ENCODE peak calls at places on chromosomes 11 and 22, in six cellular contexts. One of them, this sample, is unnamed.

GRCh38 chr11:65003282-65003681 is 6.5 kb upstream of the BATF2 start:
- DNase-seq in fibroblast of lung: peak; percentile 39
- DNase-seq in adrenal gland: no peak
- DNase-seq in uterus: no peak
- DNase-seq in MM.1S: no peak
- DNase-seq in endodermal cell: peak; percentile 73
- DNase-seq in this sample: no peak

GRCh38 chr11:124759268-124760204 is 2.6 kb downstream of the ESAM start:
- DNase-seq in uterus: no peak
- DNase-seq in adrenal gland: peak; percentile 75
- DNase-seq in MM.1S: no peak
- DNase-seq in endodermal cell: peak; percentile 70
- DNase-seq in fibroblast of lung: no peak
- DNase-seq in this sample: no peak

GRCh38 chr22:20271114-20271994 is 3.2 kb upstream of the RTN4R start:
- DNase-seq in uterus: no peak
- DNase-seq in MM.1S: no peak
- DNase-seq in adrenal gland: peak; percentile 70
- DNase-seq in fibroblast of lung: no peak
- DNase-seq in endodermal cell: no peak
- DNase-seq in this sample: no peak

GRCh38 chr11:26764825-26765224 is 43.0 kb upstream of the SLC5A12 start:
- DNase-seq in uterus: no peak
- DNase-seq in MM.1S: no peak
- DNase-seq in adrenal gland: no peak
- DNase-seq in endodermal cell: no peak
- DNase-seq in fibroblast of lung: no peak
- DNase-seq in this sample: no peak

GRCh38 chr22:20552913-20553401 is 45.5 kb downstream of the MED15 start:
- DNase-seq in adrenal gland: no peak
- DNase-seq in fibroblast of lung: no peak
- DNase-seq in endodermal cell: no peak
- DNase-seq in uterus: peak; percentile 28
- DNase-seq in MM.1S: no peak
- DNase-seq in this sample: peak; percentile 53

GRCh38 chr22:26360169-26360885 is 68.7 kb upstream of the ASPHD2 start:
- DNase-seq in adrenal gland: peak; percentile 92
- DNase-seq in endodermal cell: peak; percentile 93
- DNase-seq in fibroblast of lung: peak; percentile 59
- DNase-seq in uterus: peak; percentile 57
- DNase-seq in MM.1S: peak; percentile 65
- DNase-seq in this sample: peak; percentile 65

GRCh38 chr11:79472736-79473536 is 32.1 kb upstream of the TENM4 start:
- DNase-seq in MM.1S: no peak
- DNase-seq in adrenal gland: no peak
- DNase-seq in endodermal cell: peak; percentile 86
- DNase-seq in fibroblast of lung: no peak
- DNase-seq in uterus: no peak
- DNase-seq in this sample: no peak

GRCh38 chr22:29491012-29491411 is 11.0 kb downstream of the NEFH start:
- DNase-seq in MM.1S: no peak
- DNase-seq in endodermal cell: no peak
- DNase-seq in adrenal gland: no peak
- DNase-seq in uterus: no peak
- DNase-seq in fibroblast of lung: no peak
- DNase-seq in this sample: no peak

GRCh38 chr11:66891849-66892660 is 35.2 kb downstream of the LRFN4 start:
- DNase-seq in uterus: no peak
- DNase-seq in fibroblast of lung: peak; percentile 95
- DNase-seq in MM.1S: peak; percentile 47
- DNase-seq in adrenal gland: peak; percentile 96
- DNase-seq in endodermal cell: peak; percentile 86
- DNase-seq in this sample: no peak

GRCh38 chr11:77087723-77088225 is 14.9 kb upstream of the OMP start:
- DNase-seq in fibroblast of lung: no peak
- DNase-seq in uterus: no peak
- DNase-seq in adrenal gland: no peak
- DNase-seq in MM.1S: no peak
- DNase-seq in endodermal cell: no peak
- DNase-seq in this sample: peak; percentile 9

GRCh38 chr11:27540051-27540450 is 33.5 kb upstream of the LIN7C start:
- DNase-seq in MM.1S: no peak
- DNase-seq in fibroblast of lung: no peak
- DNase-seq in uterus: no peak
- DNase-seq in endodermal cell: no peak
- DNase-seq in adrenal gland: no peak
- DNase-seq in this sample: no peak

GRCh38 chr11:94888204-94888603 is 85.2 kb downstream of the CWC15 start:
- DNase-seq in fibroblast of lung: no peak
- DNase-seq in adrenal gland: no peak
- DNase-seq in endodermal cell: no peak
- DNase-seq in uterus: no peak
- DNase-seq in MM.1S: no peak
- DNase-seq in this sample: no peak

GRCh38 chr11:14356342-14356741 is 2.6 kb downstream of the RRAS2 start:
- DNase-seq in endodermal cell: no peak
- DNase-seq in uterus: no peak
- DNase-seq in adrenal gland: no peak
- DNase-seq in MM.1S: no peak
- DNase-seq in fibroblast of lung: no peak
- DNase-seq in this sample: no peak

GRCh38 chr11:69645801-69646492 is 5.0 kb downstream of the CCND1 start:
- DNase-seq in endodermal cell: peak; percentile 55
- DNase-seq in fibroblast of lung: no peak
- DNase-seq in MM.1S: no peak
- DNase-seq in adrenal gland: no peak
- DNase-seq in uterus: no peak
- DNase-seq in this sample: no peak

GRCh38 chr22:37303821-37304274 is 21.5 kb downstream of the CYTH4 start:
- DNase-seq in endodermal cell: no peak
- DNase-seq in uterus: no peak
- DNase-seq in fibroblast of lung: peak; percentile 92
- DNase-seq in MM.1S: no peak
- DNase-seq in adrenal gland: peak; percentile 94
- DNase-seq in this sample: no peak

GRCh38 chr11:45771942-45772522 is 32.9 kb upstream of the SLC35C1 start:
- DNase-seq in endodermal cell: peak; percentile 95
- DNase-seq in adrenal gland: peak; percentile 92
- DNase-seq in fibroblast of lung: peak; percentile 58
- DNase-seq in uterus: peak; percentile 78
- DNase-seq in MM.1S: peak; percentile 80
- DNase-seq in this sample: peak; percentile 84

GRCh38 chr22:43208703-43209522 is 22.0 kb upstream of the TTLL12 start:
- DNase-seq in fibroblast of lung: no peak
- DNase-seq in uterus: no peak
- DNase-seq in MM.1S: no peak
- DNase-seq in endodermal cell: no peak
- DNase-seq in adrenal gland: no peak
- DNase-seq in this sample: no peak

GRCh38 chr11:72685560-72686480 is 11.6 kb upstream of the PDE2A start:
- DNase-seq in endodermal cell: peak; percentile 63
- DNase-seq in uterus: peak; percentile 75
- DNase-seq in fibroblast of lung: no peak
- DNase-seq in MM.1S: no peak
- DNase-seq in adrenal gland: no peak
- DNase-seq in this sample: no peak

GRCh38 chr11:69306821-69307220 is 12.9 kb downstream of the MYEOV start:
- DNase-seq in fibroblast of lung: no peak
- DNase-seq in uterus: no peak
- DNase-seq in MM.1S: no peak
- DNase-seq in endodermal cell: no peak
- DNase-seq in adrenal gland: no peak
- DNase-seq in this sample: no peak

GRCh38 chr22:50683086-50683993 is 10.7 kb downstream of the SHANK3 start:
- DNase-seq in adrenal gland: peak; percentile 38
- DNase-seq in uterus: no peak
- DNase-seq in MM.1S: no peak
- DNase-seq in endodermal cell: no peak
- DNase-seq in fibroblast of lung: no peak
- DNase-seq in this sample: no peak

GRCh38 chr22:29625090-29625825 is 21.8 kb downstream of the NF2 start:
- DNase-seq in uterus: peak; percentile 51
- DNase-seq in MM.1S: peak; percentile 48
- DNase-seq in endodermal cell: peak; percentile 60
- DNase-seq in adrenal gland: peak; percentile 83
- DNase-seq in fibroblast of lung: peak; percentile 85
- DNase-seq in this sample: peak; percentile 46

GRCh38 chr11:45225277-45225676 is 60.9 kb downstream of the SYT13 start:
- DNase-seq in MM.1S: no peak
- DNase-seq in endodermal cell: no peak
- DNase-seq in adrenal gland: no peak
- DNase-seq in uterus: no peak
- DNase-seq in fibroblast of lung: peak; percentile 19
- DNase-seq in this sample: no peak

GRCh38 chr22:46471901-46472721 is 65.3 kb downstream of the CELSR1 start:
- DNase-seq in endodermal cell: no peak
- DNase-seq in uterus: no peak
- DNase-seq in adrenal gland: no peak
- DNase-seq in MM.1S: no peak
- DNase-seq in fibroblast of lung: peak; percentile 70
- DNase-seq in this sample: no peak

GRCh38 chr11:111707691-111708067 is 58.5 kb downstream of the PPP2R1B start:
- DNase-seq in endodermal cell: no peak
- DNase-seq in uterus: no peak
- DNase-seq in MM.1S: no peak
- DNase-seq in fibroblast of lung: no peak
- DNase-seq in adrenal gland: no peak
- DNase-seq in this sample: no peak

DNA sequence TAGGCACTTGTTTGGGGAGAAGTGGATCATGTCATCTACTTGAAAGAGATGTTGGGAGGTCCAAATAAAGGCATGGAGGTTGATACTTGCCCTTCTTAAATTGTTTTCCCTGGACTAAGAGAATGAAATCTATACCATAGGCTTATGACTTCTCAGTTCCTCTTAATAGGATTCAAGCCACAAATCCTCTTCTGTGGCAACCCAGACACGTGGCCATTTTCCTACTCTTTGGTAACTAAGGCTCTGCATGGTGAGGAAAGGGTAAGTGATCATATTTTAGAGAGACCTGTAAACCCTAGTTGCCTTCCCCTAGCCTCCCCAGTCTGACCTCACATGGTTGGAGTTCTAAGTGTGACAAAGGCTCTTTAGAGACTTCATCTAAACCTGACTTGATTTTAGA is 72.9 kb upstream of the CD44 start:
- DNase-seq in MM.1S: no peak
- DNase-seq in endodermal cell: no peak
- DNase-seq in adrenal gland: no peak
- DNase-seq in uterus: no peak
- DNase-seq in fibroblast of lung: no peak
- DNase-seq in this sample: no peak
- H3K9me3 ChIP-seq in MM.1S: no peaks in the 10 kb centered on the region
- H3K9me3 ChIP-seq in endodermal cell: peaks cover 15% of the 10 kb centered on the region
- H3K9me3 ChIP-seq in adrenal gland: peaks cover 10% of the 10 kb centered on the region
- H3K9me3 ChIP-seq in uterus: no peaks in the 10 kb centered on the region
- H3K9me3 ChIP-seq in fibroblast of lung: no peaks in the 10 kb centered on the region
- H3K9me3 ChIP-seq in this sample: no peaks in the 10 kb centered on the region

GRCh38 chr11:8867035-8867434 is 44.0 kb upstream of the AKIP1 start:
- DNase-seq in MM.1S: no peak
- DNase-seq in endodermal cell: no peak
- DNase-seq in adrenal gland: no peak
- DNase-seq in uterus: no peak
- DNase-seq in fibroblast of lung: peak; percentile 47
- DNase-seq in this sample: no peak
- H3K27ac ChIP-seq in MM.1S: no peak overlapping the region
- H3K27ac ChIP-seq in endodermal cell: no peak overlapping the region
- H3K27ac ChIP-seq in adrenal gland: no peak overlapping the region
- H3K27ac ChIP-seq in uterus: peak overlapping the region; percentile 28
- H3K27ac ChIP-seq in fibroblast of lung: no peak overlapping the region
- H3K27ac ChIP-seq in this sample: no peak overlapping the region

GRCh38 chr22:49373801-49374226 is 453.9 kb downstream of the BRD1 start:
- DNase-seq in MM.1S: no peak
- DNase-seq in endodermal cell: peak; percentile 38
- DNase-seq in adrenal gland: no peak
- DNase-seq in fibroblast of lung: no peak
- DNase-seq in uterus: no peak
- DNase-seq in this sample: no peak

GRCh38 chr22:49371325-49372110 is 456.2 kb downstream of the BRD1 start:
- DNase-seq in endodermal cell: peak; percentile 36
- DNase-seq in adrenal gland: peak; percentile 29
- DNase-seq in uterus: no peak
- DNase-seq in MM.1S: no peak
- DNase-seq in fibroblast of lung: no peak
- DNase-seq in this sample: no peak

GRCh38 chr22:49373289-49373666 is 454.4 kb downstream of the BRD1 start:
- DNase-seq in uterus: no peak
- DNase-seq in fibroblast of lung: no peak
- DNase-seq in MM.1S: no peak
- DNase-seq in adrenal gland: no peak
- DNase-seq in endodermal cell: no peak
- DNase-seq in this sample: no peak

GRCh38 chr22:49372111-49372529 is 455.6 kb downstream of the BRD1 start:
- DNase-seq in fibroblast of lung: no peak
- DNase-seq in MM.1S: no peak
- DNase-seq in endodermal cell: no peak
- DNase-seq in adrenal gland: peak; percentile 15
- DNase-seq in uterus: no peak
- DNase-seq in this sample: no peak

GRCh38 chr22:49372530-49373288 is 455.0 kb downstream of the BRD1 start:
- DNase-seq in uterus: no peak
- DNase-seq in adrenal gland: peak; percentile 41
- DNase-seq in MM.1S: no peak
- DNase-seq in endodermal cell: peak; percentile 91
- DNase-seq in fibroblast of lung: no peak
- DNase-seq in this sample: no peak
- H3K9me3 ChIP-seq in uterus: no peaks in the 10 kb centered on the region
- H3K9me3 ChIP-seq in adrenal gland: no peaks in the 10 kb centered on the region
- H3K9me3 ChIP-seq in MM.1S: no peaks in the 10 kb centered on the region
- H3K9me3 ChIP-seq in endodermal cell: no peaks in the 10 kb centered on the region
- H3K9me3 ChIP-seq in fibroblast of lung: no peaks in the 10 kb centered on the region
- H3K9me3 ChIP-seq in this sample: no peaks in the 10 kb centered on the region

GRCh38 chr11:116420030-116420429 is 352.8 kb downstream of the BUD13 start:
- DNase-seq in adrenal gland: no peak
- DNase-seq in endodermal cell: no peak
- DNase-seq in uterus: no peak
- DNase-seq in MM.1S: no peak
- DNase-seq in fibroblast of lung: peak; percentile 28
- DNase-seq in this sample: no peak
- H3K27ac ChIP-seq in adrenal gland: no peak overlapping the region
- H3K27ac ChIP-seq in endodermal cell: no peak overlapping the region
- H3K27ac ChIP-seq in uterus: no peak overlapping the region
- H3K27ac ChIP-seq in MM.1S: no peak overlapping the region
- H3K27ac ChIP-seq in fibroblast of lung: no peak overlapping the region
- H3K27ac ChIP-seq in this sample: no peak overlapping the region

GRCh38 chr22:48354082-48354481 is 1473.6 kb downstream of the BRD1 start:
- DNase-seq in fibroblast of lung: no peak
- DNase-seq in adrenal gland: no peak
- DNase-seq in uterus: no peak
- DNase-seq in endodermal cell: no peak
- DNase-seq in MM.1S: no peak
- DNase-seq in this sample: no peak

GRCh38 chr22:48350456-48350855 is 1477.2 kb downstream of the BRD1 start:
- DNase-seq in MM.1S: no peak
- DNase-seq in fibroblast of lung: no peak
- DNase-seq in adrenal gland: no peak
- DNase-seq in endodermal cell: no peak
- DNase-seq in uterus: no peak
- DNase-seq in this sample: no peak

GRCh38 chr22:48351376-48352085 is 1476.1 kb downstream of the BRD1 start:
- DNase-seq in uterus: no peak
- DNase-seq in adrenal gland: no peak
- DNase-seq in endodermal cell: no peak
- DNase-seq in MM.1S: no peak
- DNase-seq in fibroblast of lung: no peak
- DNase-seq in this sample: no peak

GRCh38 chr22:48352086-48352911 is 1475.4 kb downstream of the BRD1 start:
- DNase-seq in MM.1S: peak; percentile 70
- DNase-seq in endodermal cell: no peak
- DNase-seq in fibroblast of lung: no peak
- DNase-seq in uterus: no peak
- DNase-seq in adrenal gland: no peak
- DNase-seq in this sample: no peak

GRCh38 chr22:48353116-48353947 is 1474.3 kb downstream of the BRD1 start:
- DNase-seq in uterus: no peak
- DNase-seq in fibroblast of lung: no peak
- DNase-seq in MM.1S: no peak
- DNase-seq in adrenal gland: no peak
- DNase-seq in endodermal cell: no peak
- DNase-seq in this sample: no peak
- H3K9me3 ChIP-seq in uterus: no peaks in the 10 kb centered on the region
- H3K9me3 ChIP-seq in fibroblast of lung: no peaks in the 10 kb centered on the region
- H3K9me3 ChIP-seq in MM.1S: no peaks in the 10 kb centered on the region
- H3K9me3 ChIP-seq in adrenal gland: no peaks in the 10 kb centered on the region
- H3K9me3 ChIP-seq in endodermal cell: no peaks in the 10 kb centered on the region
- H3K9me3 ChIP-seq in this sample: no peaks in the 10 kb centered on the region

This sample was measured in ovary.